ENCODE peak calls at places on chromosomes 13 and 19, in seven cellular contexts. A is HepG2, W is HCT116, N is K562, Z is GM12878, T is SK-N-SH, F is H1. Q is an unnamed sample.
A peak's percentile ranks its signal among the peaks of the same experiment; 100 is the strongest.

GRCh38 chr13:76597868-76598267 is 288.3 kb downstream of the KCTD12 start:
- DNase-seq in N (no peak), W (no peak), A (no peak), Z (no peak), T (no peak), F (no peak), Q (no peak)

GRCh38 chr19:29487432-29487831 is 38.4 kb upstream of the VSTM2B start:
- DNase-seq in T (no peak), W (no peak), F (no peak), N (no peak), A (no peak), Z (no peak), Q (no peak)

GRCh38 chr13:45297456-45298205 is 43.4 kb downstream of the TPT1 start:
- DNase-seq in T (no peak), A (no peak), F (no peak), Z (no peak), N (no peak), W (no peak), Q (no peak)

GRCh38 chr13:81140675-81141074 is 799.7 kb upstream of the SPRY2 start:
- DNase-seq in F (peak; percentile 57), Z (no peak), T (no peak), W (no peak), A (no peak), N (no peak), Q (no peak)

GRCh38 chr19:2469102-2469914 is 6.6 kb upstream of the GADD45B start:
- DNase-seq in F (no peak), N (peak; percentile 57), W (peak; percentile 80), T (no peak), A (no peak), Z (no peak), Q (no peak)

GRCh38 chr13:98401936-98402335 is 175.0 kb downstream of the STK24 start:
- DNase-seq in W (no peak), T (no peak), A (no peak), F (no peak), N (no peak), Z (no peak), Q (no peak)

GRCh38 chr13:68810660-68811059 is 1297.0 kb upstream of the ATXN8OS start:
- DNase-seq in T (peak; percentile 3), A (peak; percentile 5), Z (no peak), F (no peak), N (no peak), W (no peak), Q (no peak)

GRCh38 chr19:17510220-17510993 is 1.0 kb upstream of the PGLS start:
- DNase-seq in T (no peak), N (no peak), A (no peak), F (no peak), Z (no peak), W (no peak), Q (no peak)

GRCh38 chr13:41643502-41643901 is 186.2 kb downstream of the RGCC start:
- DNase-seq in A (no peak), F (no peak), W (no peak), N (no peak), Z (no peak), T (no peak), Q (no peak)

GRCh38 chr13:19596960-19597361 is 35.6 kb upstream of the TPTE2 start:
- DNase-seq in F (no peak), Z (no peak), T (no peak), N (no peak), A (peak; percentile 96), W (peak; percentile 40), Q (peak; percentile 47)

GRCh38 chr13:30841161-30841560 is 64.9 kb upstream of the MEDAG start:
- DNase-seq in W (no peak), T (no peak), N (no peak), F (no peak), A (no peak), Z (no peak), Q (no peak)

GRCh38 chr13:59452189-59452588 is 711.5 kb downstream of the DIAPH3 start:
- DNase-seq in W (no peak), Z (no peak), A (no peak), F (no peak), N (no peak), T (no peak), Q (no peak)

GRCh38 chr19:1183543-1184172 is 9.6 kb upstream of the SBNO2 start:
- DNase-seq in A (peak; percentile 77), Z (peak; percentile 66), F (no peak), T (peak; percentile 10), W (peak; percentile 73), N (no peak), Q (no peak)

GRCh38 chr13:67238277-67238859 is 8.2 kb upstream of the PCDH9 start:
- DNase-seq in T (peak; percentile 19), W (peak; percentile 4), Z (no peak), F (no peak), N (peak; percentile 15), A (peak; percentile 16), Q (no peak)

GRCh38 chr13:79475569-79475968 is 5.4 kb upstream of the NDFIP2 start:
- DNase-seq in A (no peak), N (no peak), W (no peak), T (no peak), Z (no peak), F (no peak), Q (no peak)

GRCh38 chr13:49667773-49668172 is 23.5 kb downstream of the EBPL start:
- DNase-seq in A (no peak), W (no peak), N (no peak), T (no peak), F (no peak), Z (no peak), Q (no peak)

GRCh38 chr13:44263920-44264610 is 109.6 kb upstream of the SERP2 start:
- DNase-seq in T (no peak), N (no peak), W (no peak), Z (no peak), A (no peak), F (no peak), Q (no peak)

GRCh38 chr19:17337675-17338439 is 504 bp downstream of the GTPBP3 start:
- DNase-seq in Z (no peak), W (no peak), T (peak; percentile 62), F (no peak), A (no peak), N (peak; percentile 88), Q (no peak)

GRCh38 chr13:93151277-93151676 is 75.3 kb upstream of the GPC6 start:
- DNase-seq in N (no peak), W (no peak), F (no peak), Z (no peak), T (no peak), A (no peak), Q (no peak)

DNA sequence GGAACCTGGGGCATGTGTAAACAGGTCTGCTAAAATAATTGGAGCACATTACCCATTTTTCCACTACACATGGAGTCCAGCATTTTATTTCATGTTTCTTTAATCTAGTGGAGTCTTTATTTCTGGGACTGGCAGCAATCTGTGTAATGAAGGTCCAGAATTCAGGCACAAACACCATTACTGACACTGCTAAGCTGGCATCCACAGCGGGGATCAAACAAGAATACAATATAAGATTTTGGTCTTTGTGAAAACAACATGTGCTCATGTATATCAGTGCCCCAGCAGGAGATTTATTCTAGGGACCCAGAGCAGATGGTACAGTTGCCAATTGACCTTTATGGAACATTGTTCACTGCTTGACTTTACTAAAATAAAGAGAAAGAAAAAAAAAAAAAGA is 1587.0 kb upstream of the PRR20A start:
- DNase-seq in A (no peak), W (no peak), T (no peak), N (no peak), F (no peak), Z (no peak), Q (no peak)
- TF ChIP-seq SIN3A in A (no peak), W (no peak), T (no peak), N (no peak), F (no peak), Z (no peak), Q (no peak)

DNA sequence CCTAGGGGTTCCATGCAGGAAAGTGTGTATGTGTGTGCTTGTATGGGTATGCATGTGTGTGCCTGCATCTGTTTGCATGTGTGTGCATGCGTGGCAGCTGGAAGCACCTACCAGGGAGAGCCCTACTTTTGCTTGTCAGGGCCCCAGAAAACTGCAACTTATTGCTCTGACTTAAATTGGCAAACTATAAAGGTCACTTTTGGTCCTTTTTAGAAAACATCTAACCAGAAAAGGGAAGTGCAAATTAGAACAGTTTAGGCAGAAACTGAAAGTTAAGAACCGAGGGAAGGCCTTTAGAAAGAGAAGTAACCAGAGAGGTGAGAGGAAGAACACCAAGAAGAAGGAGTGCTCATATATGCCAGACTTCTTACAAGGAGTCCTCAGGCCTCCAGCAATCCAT is 32.5 kb downstream of the DLEU7 start:
- DNase-seq in W (no peak), T (no peak), A (no peak), Z (peak; percentile 76), N (no peak), F (no peak), Q (no peak)
- H3K27ac ChIP-seq in W (no peak overlapping the region), T (no peak overlapping the region), A (no peak overlapping the region), Z (peak overlapping the region; percentile 67), N (no peak overlapping the region), F (no peak overlapping the region), Q (no peak overlapping the region)

GRCh38 chr13:25910243-25910642 is 141.6 kb downstream of the SHISA2 start:
- DNase-seq in W (no peak), Z (no peak), F (no peak), N (no peak), T (no peak), A (no peak), Q (no peak)
- TF ChIP-seq SIN3A in W (no peak), Z (no peak), F (no peak), N (no peak), T (no peak), A (no peak), Q (no peak)

DNA sequence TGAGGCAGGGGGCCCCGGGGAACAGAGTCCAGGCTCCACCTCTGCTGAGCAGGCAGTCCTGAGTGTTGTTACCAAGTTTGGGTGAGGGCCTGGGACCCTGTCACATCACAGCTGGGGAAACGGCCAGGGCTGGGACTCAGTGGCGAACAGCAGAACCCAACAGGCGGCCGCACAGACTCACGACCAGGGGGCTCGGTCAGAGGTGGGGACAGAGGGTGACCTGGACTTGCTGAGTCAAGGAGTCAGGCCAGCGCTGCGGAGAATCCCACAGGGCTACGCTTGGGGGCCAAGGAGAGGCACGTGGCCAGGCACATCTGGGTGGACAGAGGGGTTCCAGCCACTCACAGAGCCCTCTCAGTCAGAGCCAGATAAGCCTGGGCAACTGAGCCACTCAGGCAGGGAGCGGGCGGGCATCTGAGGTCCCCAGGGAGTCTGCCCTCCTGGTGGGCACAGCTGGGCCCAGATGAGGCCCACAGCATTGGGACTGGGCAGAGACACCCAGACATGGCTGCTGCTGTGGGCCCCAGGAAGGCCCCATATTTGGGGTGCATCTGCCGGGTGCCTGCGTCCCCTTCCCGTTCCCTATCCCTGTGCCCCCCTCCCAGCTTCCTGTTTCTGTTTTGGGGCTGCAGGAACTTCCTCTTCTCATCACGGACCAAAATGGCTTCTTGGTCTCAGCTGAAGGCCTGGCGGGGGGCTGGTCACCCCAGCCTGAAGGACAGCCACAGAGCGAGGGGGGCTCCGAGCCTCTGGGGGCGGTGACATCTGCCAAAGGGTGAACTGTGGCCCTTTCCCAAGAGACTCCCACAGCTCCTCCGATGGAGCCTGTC is 34.0 kb downstream of the CEBPA start:
- DNase-seq in Z (no peak), A (no peak), N (no peak), F (no peak), W (no peak), T (no peak), Q (no peak)
- H3K27ac ChIP-seq in Z (no peak overlapping the region), A (no peak overlapping the region), N (no peak overlapping the region), F (no peak overlapping the region), W (no peak overlapping the region), T (no peak overlapping the region), Q (no peak overlapping the region)

Q was measured in Panc1.